ENCODE peak calls at places on chromosomes 1 and 21, in four cellular contexts. L is heart left ventricle; R is naive thymus-derived CD4-positive, alpha-beta T cell; V is NT2/D1. H is an unnamed sample. For H3K36me3 and H3K27me3, the result is how much of the 10 kb centered on the place peaks cover.

GRCh38 chr1:37945743-37946702 is 830 bp downstream of the INPP5B start:
- DNase-seq in L (peak), R (no peak), V (no peak), H (peak)

GRCh38 chr1:31413405-31414005 is 492 bp downstream of the SERINC2 start:
- DNase-seq in L (peak), R (no peak), V (peak), H (peak)

GRCh38 chr1:162857850-162858249 is 3.1 kb downstream of the CCDC190 start:
- DNase-seq in L (no peak), R (no peak), V (no peak), H (no peak)

GRCh38 chr1:36377776-36378175 is 7.9 kb downstream of the STK40 start:
- DNase-seq in L (no peak), R (no peak), V (no peak), H (no peak)

GRCh38 chr21:26845066-26845749 is at the start of gene ADAMTS1:
- DNase-seq in L (peak), R (peak), V (peak), H (peak)

GRCh38 chr21:42276526-42277154 is 38.6 kb downstream of the TFF3 start:
- DNase-seq in L (no peak), R (no peak), V (no peak), H (no peak)

GRCh38 chr1:30888975-30889374 is 19.6 kb downstream of the SDC3 start:
- DNase-seq in L (no peak), R (no peak), V (no peak), H (no peak)

GRCh38 chr1:22883406-22883805 is 89.3 kb downstream of the LACTBL1 start:
- DNase-seq in L (no peak), R (no peak), V (no peak), H (peak)

GRCh38 chr1:94017155-94017829 is 103.7 kb downstream of the ABCA4 start:
- DNase-seq in L (no peak), R (no peak), V (no peak), H (no peak)

GRCh38 chr1:966135-966602 is at the start of gene PLEKHN1:
- DNase-seq in L (peak), R (no peak), V (no peak), H (peak)

GRCh38 chr1:178726545-178726944 is 1.5 kb downstream of the RALGPS2 start:
- DNase-seq in L (no peak), R (no peak), V (no peak), H (no peak)

GRCh38 chr1:116258668-116259419 is 114.2 kb upstream of the ATP1A1 start:
- DNase-seq in L (no peak), R (no peak), V (no peak), H (no peak)

GRCh38 chr1:234226819-234227165 is 146.5 kb upstream of the COA6 start:
- DNase-seq in L (no peak), R (no peak), V (no peak), H (no peak)

GRCh38 chr1:156534424-156535060 is 34.0 kb upstream of the MEF2D start:
- DNase-seq in L (no peak), R (no peak), V (no peak), H (no peak)

GRCh38 chr1:15236226-15237145 is 10.5 kb upstream of the FHAD1 start:
- DNase-seq in L (no peak), R (no peak), V (no peak), H (no peak)

GRCh38 chr1:223189903-223190724 is 47.1 kb upstream of the TLR5 start:
- DNase-seq in L (no peak), R (peak), V (no peak), H (no peak)

GRCh38 chr21:34807146-34807880 is 138.5 kb downstream of the CLIC6 start:
- DNase-seq in L (no peak), R (no peak), V (peak), H (no peak)

GRCh38 chr1:182756423-182756822 is 33.1 kb upstream of the NPL start:
- DNase-seq in L (no peak), R (no peak), V (no peak), H (no peak)

GRCh38 chr21:42113926-42114409 is 42.9 kb downstream of the UMODL1 start:
- DNase-seq in L (peak), R (no peak), V (no peak), H (no peak)

GRCh38 chr1:119286587-119287181 is 81.9 kb upstream of the HAO2 start:
- DNase-seq in L (no peak), R (peak), V (peak), H (peak)

GRCh38 chr21:28885853-28886177 is 106.9 kb downstream of the LTN1 start:
- DNase-seq in L (no peak), R (no peak), V (no peak), H (no peak)

GRCh38 chr1:20058531-20058930 is 11.5 kb upstream of the PLA2G5 start:
- DNase-seq in L (no peak), R (peak), V (no peak), H (no peak)

GRCh38 chr1:248914982-248915381 is 8.9 kb downstream of the PGBD2 start:
- DNase-seq in L (no peak), R (no peak), V (no peak), H (no peak)

GRCh38 chr21:45341779-45342178 is 54.1 kb upstream of the POFUT2 start:
- DNase-seq in L (no peak), R (no peak), V (no peak), H (no peak)

DNA sequence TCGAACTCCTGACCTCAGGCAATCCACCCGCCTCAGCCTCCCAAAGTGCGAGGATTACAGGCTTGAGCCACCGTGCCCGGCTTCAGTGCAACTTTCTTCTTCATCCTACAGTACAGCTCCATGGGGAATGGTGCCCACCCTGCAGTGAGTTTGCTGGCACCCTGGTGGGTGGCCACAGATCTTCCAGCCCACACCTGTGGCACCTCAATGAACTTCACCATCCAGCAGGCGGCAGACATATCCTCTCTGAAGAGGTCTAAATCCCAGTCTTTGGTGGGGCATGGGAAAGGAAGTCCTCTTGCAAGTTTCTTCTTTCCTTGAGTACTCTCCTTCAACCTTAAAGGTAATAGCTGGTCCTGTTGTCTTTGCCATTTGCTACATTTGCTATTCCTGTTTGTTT is 18.1 kb upstream of the ZBTB8A start:
- DNase-seq in L (no peak), R (no peak), V (no peak), H (peak)
- H3K4me3 ChIP-seq in L (no peak), R (no peak), V (no peak), H (no peak)

DNA sequence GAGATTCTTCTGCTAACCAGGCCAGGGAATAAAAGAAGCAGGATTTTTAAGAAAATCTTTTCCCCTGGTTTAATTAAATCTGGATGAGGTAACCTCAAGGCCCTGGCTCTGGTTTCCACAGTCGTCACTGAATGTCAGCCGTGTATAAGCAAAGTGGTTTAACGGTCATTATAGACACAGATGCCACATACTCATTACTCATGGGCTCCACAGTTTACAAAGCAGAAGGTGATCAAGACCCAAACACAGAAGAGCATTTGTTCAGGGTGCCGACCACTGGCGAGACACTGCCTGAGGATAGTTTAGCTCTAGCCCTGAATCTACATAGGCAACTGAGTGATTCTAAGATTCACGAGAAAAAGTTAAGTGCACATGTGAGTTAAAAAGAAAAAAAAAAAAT is 27.8 kb upstream of the RAP1GAP start:
- DNase-seq in L (no peak), R (no peak), V (no peak), H (no peak)
- H3K36me3 ChIP-seq in L (half or more), R (under half), V (half or more), H (under half)

DNA sequence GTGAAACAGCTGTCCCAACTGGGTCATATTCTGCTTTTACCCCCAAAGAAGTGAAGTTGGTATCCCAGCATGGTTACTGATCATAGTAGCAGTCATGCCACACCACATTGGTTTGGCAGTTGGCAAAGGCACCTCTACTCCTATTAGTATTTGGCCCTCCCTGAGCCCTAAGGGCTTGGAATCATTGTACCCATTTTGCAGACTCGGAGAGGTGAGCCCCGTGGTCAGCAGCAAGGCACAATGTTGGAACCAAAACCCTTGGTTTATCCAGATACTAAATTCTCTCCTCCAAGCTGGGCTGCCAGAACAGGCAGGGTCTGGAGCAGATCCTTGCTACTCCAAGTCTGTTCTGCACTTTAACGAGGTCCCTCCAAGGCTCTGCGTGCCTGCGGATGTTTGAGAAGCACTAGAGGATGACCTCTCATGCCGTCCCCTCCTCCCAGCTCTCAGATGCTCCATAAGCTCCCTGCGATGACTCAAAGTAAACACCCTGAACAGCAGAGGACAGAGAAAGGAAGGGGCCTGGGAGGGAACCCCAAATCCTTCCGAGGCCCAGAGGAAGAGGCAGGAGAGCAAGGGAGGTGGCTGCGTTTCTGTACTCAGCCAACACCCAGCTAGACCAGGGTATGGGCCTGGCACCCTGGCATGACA is 89.3 kb downstream of the PAX7 start:
- DNase-seq in L (no peak), R (no peak), V (no peak), H (no peak)
- H3K27me3 ChIP-seq in L (half or more), R (under half), V (under half), H (half or more)

GRCh38 chr1:167515893-167516321 is 2.4 kb downstream of the CD247 start:
- DNase-seq in L (no peak), R (no peak), V (no peak), H (no peak)
- H3K4me3 ChIP-seq in L (no peak), R (peak), V (no peak), H (no peak)

GRCh38 chr1:44919387-44919786 is 67.0 kb downstream of the EIF2B3 start:
- DNase-seq in L (no peak), R (no peak), V (no peak), H (no peak)
- H3K36me3 ChIP-seq in L (under half), R (under half), V (under half), H (under half)

DNA sequence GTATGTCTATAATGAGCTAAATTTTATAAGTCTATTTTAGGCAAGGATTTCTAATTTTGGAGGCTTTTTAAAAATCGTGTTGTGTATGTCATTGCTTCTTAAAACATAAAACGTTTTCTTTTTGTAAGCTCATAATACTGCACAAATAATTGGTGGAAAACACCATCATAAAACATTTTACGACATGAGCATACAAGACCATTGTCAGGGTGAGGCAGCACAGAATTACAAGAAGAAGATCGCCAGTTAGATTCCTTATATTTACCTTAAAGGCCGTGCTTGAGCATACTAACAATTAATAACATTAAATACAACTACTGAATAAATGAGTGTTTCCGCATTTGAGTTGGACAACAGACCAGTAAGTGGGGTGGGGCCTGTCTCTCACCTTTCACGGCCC is 19.1 kb upstream of the LMX1A start:
- DNase-seq in L (no peak), R (no peak), V (no peak), H (no peak)
- H3K27me3 ChIP-seq in L (under half), R (under half), V (under half), H (under half)

DNA sequence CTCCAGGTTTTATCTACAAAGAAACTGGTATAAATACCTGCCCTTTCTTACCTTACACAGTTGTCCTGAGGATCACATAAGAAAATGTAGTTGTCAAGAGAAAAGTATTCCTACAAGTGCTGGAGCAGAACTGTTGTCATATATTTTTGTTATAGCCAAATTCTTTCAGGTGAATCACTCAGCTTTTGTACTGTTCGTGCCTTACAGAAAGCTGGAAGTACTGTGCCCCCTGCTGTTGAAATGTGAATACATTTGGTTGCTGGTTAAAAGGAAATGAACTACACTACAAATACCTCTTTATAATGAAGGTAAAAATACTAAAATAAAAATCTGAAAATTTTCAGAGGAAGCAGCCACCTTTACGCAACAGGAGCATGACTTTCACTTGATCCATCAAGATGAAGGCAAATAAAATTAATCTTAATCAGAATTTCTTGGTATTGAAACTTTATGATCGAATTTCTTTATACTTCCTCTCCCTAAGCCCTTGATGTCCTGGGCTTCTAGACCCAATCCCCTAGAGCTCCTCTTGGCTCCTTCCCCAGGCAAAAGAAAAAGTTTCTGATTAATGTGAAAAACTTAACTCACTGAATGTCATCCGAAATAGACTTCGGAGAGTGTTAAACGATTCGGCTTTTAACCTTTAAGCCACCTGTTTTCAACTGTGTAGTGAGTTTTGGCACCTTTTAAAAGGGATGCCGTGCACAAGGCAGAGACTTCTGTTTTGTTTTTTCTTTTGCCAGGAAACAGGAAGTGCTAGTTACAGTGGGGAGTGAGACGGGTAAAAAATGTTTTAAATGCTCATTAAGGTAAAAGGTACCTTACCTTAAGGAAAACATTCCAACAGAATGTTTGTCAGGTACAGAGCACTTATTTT is 12.5 kb downstream of the CHML start:
- DNase-seq in L (no peak), R (peak), V (no peak), H (no peak)
- H3K4me3 ChIP-seq in L (no peak), R (peak), V (no peak), H (no peak)